ENCODE peak calls at places on chromosome 6, in seven cellular contexts. One of them, this sample, is unnamed.

GRCh38 chr6:133326584-133326983 is 85.4 kb downstream of the EYA4 start:
- DNase-seq in K562: no peak
- DNase-seq in body of pancreas: no peak
- DNase-seq in H54: no peak
- DNase-seq in Peyer's patch: no peak
- DNase-seq in A549: no peak
- DNase-seq in thyroid gland: no peak
- DNase-seq in this sample: no peak

GRCh38 chr6:49027644-49028043 is 435.4 kb downstream of the MMUT start:
- DNase-seq in K562: no peak
- DNase-seq in body of pancreas: no peak
- DNase-seq in H54: no peak
- DNase-seq in Peyer's patch: no peak
- DNase-seq in A549: no peak
- DNase-seq in thyroid gland: no peak
- DNase-seq in this sample: no peak

GRCh38 chr6:30690403-30691207 is at the start of gene NRM:
- DNase-seq in K562: peak
- DNase-seq in body of pancreas: peak
- DNase-seq in H54: peak
- DNase-seq in Peyer's patch: peak
- DNase-seq in A549: peak
- DNase-seq in thyroid gland: peak
- DNase-seq in this sample: peak

GRCh38 chr6:105781248-105781647 is 304.9 kb upstream of the PRDM1 start:
- DNase-seq in K562: peak
- DNase-seq in body of pancreas: no peak
- DNase-seq in H54: no peak
- DNase-seq in Peyer's patch: no peak
- DNase-seq in A549: no peak
- DNase-seq in thyroid gland: no peak
- DNase-seq in this sample: no peak

GRCh38 chr6:139369568-139370046 is 4.8 kb downstream of the CITED2 start:
- DNase-seq in K562: no peak
- DNase-seq in body of pancreas: peak
- DNase-seq in H54: no peak
- DNase-seq in Peyer's patch: no peak
- DNase-seq in A549: peak
- DNase-seq in thyroid gland: peak
- DNase-seq in this sample: no peak

GRCh38 chr6:161273356-161273751 is 507 bp downstream of the AGPAT4 start:
- DNase-seq in K562: no peak
- DNase-seq in body of pancreas: no peak
- DNase-seq in H54: no peak
- DNase-seq in Peyer's patch: no peak
- DNase-seq in A549: no peak
- DNase-seq in thyroid gland: no peak
- DNase-seq in this sample: no peak

GRCh38 chr6:133749427-133749826 is 139.5 kb upstream of the TCF21 start:
- DNase-seq in K562: no peak
- DNase-seq in body of pancreas: no peak
- DNase-seq in H54: no peak
- DNase-seq in Peyer's patch: no peak
- DNase-seq in A549: no peak
- DNase-seq in thyroid gland: no peak
- DNase-seq in this sample: no peak

GRCh38 chr6:15325540-15325955 is 79.7 kb downstream of the JARID2 start:
- DNase-seq in K562: no peak
- DNase-seq in body of pancreas: no peak
- DNase-seq in H54: no peak
- DNase-seq in Peyer's patch: no peak
- DNase-seq in A549: no peak
- DNase-seq in thyroid gland: no peak
- DNase-seq in this sample: no peak

GRCh38 chr6:16985484-16986284 is 116.2 kb upstream of the STMND1 start:
- DNase-seq in K562: no peak
- DNase-seq in body of pancreas: no peak
- DNase-seq in H54: no peak
- DNase-seq in Peyer's patch: no peak
- DNase-seq in A549: no peak
- DNase-seq in thyroid gland: no peak
- DNase-seq in this sample: no peak

GRCh38 chr6:436308-437041 is 44.9 kb downstream of the IRF4 start:
- DNase-seq in K562: no peak
- DNase-seq in body of pancreas: no peak
- DNase-seq in H54: peak
- DNase-seq in Peyer's patch: no peak
- DNase-seq in A549: no peak
- DNase-seq in thyroid gland: no peak
- DNase-seq in this sample: peak

GRCh38 chr6:7112741-7113313 is 5.1 kb downstream of the RREB1 start:
- DNase-seq in K562: no peak
- DNase-seq in body of pancreas: peak
- DNase-seq in H54: no peak
- DNase-seq in Peyer's patch: no peak
- DNase-seq in A549: peak
- DNase-seq in thyroid gland: peak
- DNase-seq in this sample: no peak

GRCh38 chr6:86715676-86716075 is 221.7 kb upstream of the HTR1E start:
- DNase-seq in K562: no peak
- DNase-seq in body of pancreas: no peak
- DNase-seq in H54: no peak
- DNase-seq in Peyer's patch: no peak
- DNase-seq in A549: no peak
- DNase-seq in thyroid gland: peak
- DNase-seq in this sample: no peak

GRCh38 chr6:82085701-82086100 is 161.8 kb downstream of the IBTK start:
- DNase-seq in K562: no peak
- DNase-seq in body of pancreas: no peak
- DNase-seq in H54: no peak
- DNase-seq in Peyer's patch: no peak
- DNase-seq in A549: peak
- DNase-seq in thyroid gland: no peak
- DNase-seq in this sample: no peak

GRCh38 chr6:167153523-167153959 is 4.2 kb downstream of the GPR31 start:
- DNase-seq in K562: no peak
- DNase-seq in body of pancreas: no peak
- DNase-seq in H54: no peak
- DNase-seq in Peyer's patch: no peak
- DNase-seq in A549: no peak
- DNase-seq in thyroid gland: no peak
- DNase-seq in this sample: no peak

DNA sequence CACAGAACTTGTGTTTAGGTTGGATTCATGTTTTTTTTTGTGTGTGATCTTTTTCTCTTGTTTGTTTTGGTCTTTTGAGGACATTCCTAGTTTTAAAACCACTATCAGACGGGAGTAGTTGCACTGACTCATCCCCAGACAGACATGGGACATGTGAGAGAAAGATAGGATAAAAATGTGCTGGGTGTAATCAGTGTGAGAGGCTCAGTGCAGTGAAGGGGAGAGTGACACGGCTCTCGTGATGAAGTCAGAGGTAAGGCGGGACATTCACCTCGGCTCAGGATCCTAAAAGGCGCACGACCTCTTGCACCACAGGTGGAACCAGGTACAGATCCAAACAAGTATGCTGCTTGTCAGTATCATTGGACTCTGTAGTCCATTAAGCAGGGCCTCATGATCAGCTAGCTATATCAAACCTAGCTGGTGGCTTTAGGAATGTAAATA is 17.9 kb downstream of the FOXO3 start:
- DNase-seq in K562: peak
- DNase-seq in body of pancreas: no peak
- DNase-seq in H54: no peak
- DNase-seq in Peyer's patch: no peak
- DNase-seq in A549: no peak
- DNase-seq in thyroid gland: no peak
- DNase-seq in this sample: no peak
- TF ChIP-seq POLR2A in K562: no peak
- TF ChIP-seq POLR2A in body of pancreas: no peak
- TF ChIP-seq POLR2A in H54: no peak
- TF ChIP-seq POLR2A in Peyer's patch: no peak
- TF ChIP-seq POLR2A in A549: no peak
- TF ChIP-seq POLR2A in thyroid gland: no peak
- TF ChIP-seq POLR2A in this sample: no peak

GRCh38 chr6:56953597-56954388 is 1.1 kb upstream of the BEND6 start:
- DNase-seq in K562: peak
- DNase-seq in body of pancreas: no peak
- DNase-seq in H54: no peak
- DNase-seq in Peyer's patch: no peak
- DNase-seq in A549: peak
- DNase-seq in thyroid gland: no peak
- DNase-seq in this sample: no peak

GRCh38 chr6:56956481-56956880 is 1.6 kb downstream of the BEND6 start:
- DNase-seq in K562: no peak
- DNase-seq in body of pancreas: no peak
- DNase-seq in H54: no peak
- DNase-seq in Peyer's patch: no peak
- DNase-seq in A549: no peak
- DNase-seq in thyroid gland: no peak
- DNase-seq in this sample: no peak

GRCh38 chr6:56954389-56955170 is at the start of gene BEND6:
- DNase-seq in K562: peak
- DNase-seq in body of pancreas: peak
- DNase-seq in H54: peak
- DNase-seq in Peyer's patch: peak
- DNase-seq in A549: peak
- DNase-seq in thyroid gland: peak
- DNase-seq in this sample: peak

GRCh38 chr6:56957856-56958255 is 2.9 kb downstream of the BEND6 start:
- DNase-seq in K562: no peak
- DNase-seq in body of pancreas: no peak
- DNase-seq in H54: no peak
- DNase-seq in Peyer's patch: no peak
- DNase-seq in A549: no peak
- DNase-seq in thyroid gland: no peak
- DNase-seq in this sample: no peak

GRCh38 chr6:56955171-56956155 is 556 bp downstream of the BEND6 start:
- DNase-seq in K562: peak
- DNase-seq in body of pancreas: peak
- DNase-seq in H54: peak
- DNase-seq in Peyer's patch: peak
- DNase-seq in A549: peak
- DNase-seq in thyroid gland: peak
- DNase-seq in this sample: peak
- TF ChIP-seq POLR2A in K562: peak
- TF ChIP-seq POLR2A in body of pancreas: no peak
- TF ChIP-seq POLR2A in H54: no peak
- TF ChIP-seq POLR2A in Peyer's patch: no peak
- TF ChIP-seq POLR2A in A549: peak
- TF ChIP-seq POLR2A in thyroid gland: no peak
- TF ChIP-seq POLR2A in this sample: no peak

DNA sequence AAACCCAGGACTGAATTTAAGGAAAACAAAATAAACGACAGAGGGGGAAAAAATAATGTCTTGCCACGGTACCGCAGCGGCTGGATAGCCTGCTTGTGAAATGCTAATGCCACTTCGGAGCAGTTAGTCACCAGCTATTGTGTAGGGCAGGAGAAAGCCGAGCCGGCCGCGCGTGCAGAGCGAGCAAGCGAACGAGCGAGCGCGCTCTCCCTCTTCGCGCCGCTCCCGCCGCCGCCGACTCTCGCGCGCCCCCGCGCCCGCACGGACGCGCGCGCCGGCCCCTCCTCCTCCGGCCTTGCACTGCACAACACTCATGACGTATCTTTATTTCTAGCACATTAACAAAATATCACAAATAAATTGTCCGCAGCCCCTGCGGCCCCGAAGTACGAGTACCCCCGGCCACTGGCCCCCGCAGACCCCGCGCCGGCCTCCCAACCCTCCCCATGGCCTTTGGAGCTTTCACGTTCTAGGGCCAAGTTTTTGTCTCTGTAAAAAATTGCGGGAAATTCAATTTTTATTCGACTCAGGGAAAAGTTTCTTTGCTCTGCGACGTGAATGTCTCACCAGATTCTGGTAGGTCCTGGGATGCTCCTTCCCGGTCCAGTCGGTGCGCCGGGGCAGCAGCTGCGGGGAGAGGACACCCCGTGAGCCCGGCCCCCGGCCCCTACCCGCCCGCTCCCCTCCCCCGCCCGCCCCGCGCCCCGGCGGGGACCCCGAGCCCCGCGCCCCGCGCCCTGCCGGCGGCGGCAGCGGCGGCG is 993 bp downstream of the PHIP start:
- DNase-seq in K562: peak
- DNase-seq in body of pancreas: peak
- DNase-seq in H54: peak
- DNase-seq in Peyer's patch: peak
- DNase-seq in A549: peak
- DNase-seq in thyroid gland: peak
- DNase-seq in this sample: peak
- TF ChIP-seq POLR2A in K562: peak
- TF ChIP-seq POLR2A in body of pancreas: peak
- TF ChIP-seq POLR2A in H54: no peak
- TF ChIP-seq POLR2A in Peyer's patch: peak
- TF ChIP-seq POLR2A in A549: no peak
- TF ChIP-seq POLR2A in thyroid gland: no peak
- TF ChIP-seq POLR2A in this sample: no peak

GRCh38 chr6:28124350-28124970 is at the start of gene ZSCAN16:
- DNase-seq in K562: no peak
- DNase-seq in body of pancreas: peak
- DNase-seq in H54: peak
- DNase-seq in Peyer's patch: peak
- DNase-seq in A549: peak
- DNase-seq in thyroid gland: peak
- DNase-seq in this sample: peak
- TF ChIP-seq POLR2A in K562: no peak
- TF ChIP-seq POLR2A in body of pancreas: peak
- TF ChIP-seq POLR2A in H54: peak
- TF ChIP-seq POLR2A in Peyer's patch: peak
- TF ChIP-seq POLR2A in A549: peak
- TF ChIP-seq POLR2A in thyroid gland: no peak
- TF ChIP-seq POLR2A in this sample: no peak

GRCh38 chr6:2969549-2969948 is 1.8 kb downstream of the SERPINB6 start:
- DNase-seq in K562: no peak
- DNase-seq in body of pancreas: no peak
- DNase-seq in H54: no peak
- DNase-seq in Peyer's patch: no peak
- DNase-seq in A549: no peak
- DNase-seq in thyroid gland: no peak
- DNase-seq in this sample: no peak

GRCh38 chr6:2970034-2970685 is 1.2 kb downstream of the SERPINB6 start:
- DNase-seq in K562: peak
- DNase-seq in body of pancreas: no peak
- DNase-seq in H54: no peak
- DNase-seq in Peyer's patch: no peak
- DNase-seq in A549: no peak
- DNase-seq in thyroid gland: no peak
- DNase-seq in this sample: no peak

GRCh38 chr6:2968600-2969135 is 2.7 kb downstream of the SERPINB6 start:
- DNase-seq in K562: no peak
- DNase-seq in body of pancreas: no peak
- DNase-seq in H54: no peak
- DNase-seq in Peyer's patch: no peak
- DNase-seq in A549: no peak
- DNase-seq in thyroid gland: no peak
- DNase-seq in this sample: no peak

GRCh38 chr6:2971420-2972218 is at the start of gene SERPINB6:
- DNase-seq in K562: peak
- DNase-seq in body of pancreas: peak
- DNase-seq in H54: peak
- DNase-seq in Peyer's patch: peak
- DNase-seq in A549: peak
- DNase-seq in thyroid gland: peak
- DNase-seq in this sample: peak

GRCh38 chr6:2970753-2971419 is 481 bp downstream of the SERPINB6 start:
- DNase-seq in K562: peak
- DNase-seq in body of pancreas: peak
- DNase-seq in H54: peak
- DNase-seq in Peyer's patch: peak
- DNase-seq in A549: peak
- DNase-seq in thyroid gland: peak
- DNase-seq in this sample: no peak
- TF ChIP-seq POLR2A in K562: no peak
- TF ChIP-seq POLR2A in body of pancreas: no peak
- TF ChIP-seq POLR2A in H54: peak
- TF ChIP-seq POLR2A in Peyer's patch: no peak
- TF ChIP-seq POLR2A in A549: no peak
- TF ChIP-seq POLR2A in thyroid gland: no peak
- TF ChIP-seq POLR2A in this sample: no peak